ENCODE peak calls at places on chromosomes 1 and 21, in six cellular contexts. C is ovary, Q is tibial artery, S is IMR-90, O is PC-3, X is psoas muscle. Z is an unnamed sample. For H3K4me1, the result is how much of the 10 kb centered on the place peaks cover.

GRCh38 chr21:41750532-41751151 is 16.2 kb downstream of the RIPK4 start:
- DNase-seq in C (no peak), Q (no peak), S (no peak), O (no peak), X (no peak), Z (no peak)

GRCh38 chr1:92502247-92502646 is 15.5 kb upstream of the GFI1 start:
- DNase-seq in C (no peak), Q (no peak), S (peak), O (peak), X (no peak), Z (no peak)

GRCh38 chr1:226223786-226224244 is 351 bp downstream of the MIXL1 start:
- DNase-seq in C (peak), Q (no peak), S (no peak), O (no peak), X (no peak), Z (no peak)

GRCh38 chr1:153617677-153618076 is 1.6 kb upstream of the S100A14 start:
- DNase-seq in C (peak), Q (no peak), S (no peak), O (peak), X (peak), Z (peak)

GRCh38 chr1:4002741-4003140 is 102.7 kb upstream of the C1orf174 start:
- DNase-seq in C (no peak), Q (no peak), S (no peak), O (no peak), X (no peak), Z (no peak)

GRCh38 chr1:228197555-228198147 is 10.2 kb upstream of the OBSCN start:
- DNase-seq in C (peak), Q (no peak), S (no peak), O (no peak), X (no peak), Z (peak)

GRCh38 chr21:29155118-29155932 is 24.9 kb downstream of the MAP3K7CL start:
- DNase-seq in C (peak), Q (peak), S (peak), O (peak), X (peak), Z (peak)

GRCh38 chr1:227753999-227754764 is 18.9 kb downstream of the SNAP47 start:
- DNase-seq in C (peak), Q (no peak), S (peak), O (peak), X (peak), Z (peak)

GRCh38 chr1:151326619-151327222 is 495 bp downstream of the PI4KB start:
- DNase-seq in C (no peak), Q (peak), S (peak), O (peak), X (peak), Z (no peak)

GRCh38 chr21:38669186-38669585 is 136.5 kb upstream of the ETS2 start:
- DNase-seq in C (no peak), Q (no peak), S (peak), O (peak), X (no peak), Z (no peak)

GRCh38 chr1:41713557-41714327 is 205.0 kb downstream of the HIVEP3 start:
- DNase-seq in C (no peak), Q (no peak), S (peak), O (peak), X (no peak), Z (no peak)

GRCh38 chr1:44507490-44508396 is 102.7 kb downstream of the RNF220 start:
- DNase-seq in C (no peak), Q (no peak), S (no peak), O (no peak), X (no peak), Z (no peak)

GRCh38 chr1:247165674-247166073 is 6.1 kb downstream of the ZNF124 start:
- DNase-seq in C (no peak), Q (no peak), S (no peak), O (no peak), X (no peak), Z (no peak)

GRCh38 chr1:93016171-93016570 is 54.9 kb upstream of the DIPK1A start:
- DNase-seq in C (no peak), Q (no peak), S (peak), O (peak), X (no peak), Z (no peak)

GRCh38 chr1:70084314-70084915 is 121.0 kb downstream of the LRRC40 start:
- DNase-seq in C (no peak), Q (no peak), S (peak), O (peak), X (no peak), Z (no peak)

GRCh38 chr1:197918815-197919522 is 1.8 kb downstream of the LHX9 start:
- DNase-seq in C (no peak), Q (no peak), S (no peak), O (no peak), X (no peak), Z (no peak)

GRCh38 chr1:202362212-202362611 is 13.7 kb downstream of the PPP1R12B start:
- DNase-seq in C (no peak), Q (no peak), S (no peak), O (no peak), X (no peak), Z (no peak)

GRCh38 chr1:242639104-242639503 is 114.6 kb upstream of the PLD5 start:
- DNase-seq in C (no peak), Q (no peak), S (no peak), O (no peak), X (no peak), Z (no peak)

GRCh38 chr1:22347854-22348760 is 103.5 kb upstream of the ZBTB40 start:
- DNase-seq in C (no peak), Q (no peak), S (no peak), O (peak), X (no peak), Z (no peak)

GRCh38 chr1:229158317-229159294 is 112.3 kb upstream of the RAB4A start:
- DNase-seq in C (no peak), Q (peak), S (no peak), O (no peak), X (no peak), Z (peak)

GRCh38 chr1:241310451-241310850 is 46.6 kb downstream of the RGS7 start:
- DNase-seq in C (no peak), Q (no peak), S (peak), O (peak), X (no peak), Z (no peak)

GRCh38 chr1:2132222-2133038 is 62.1 kb downstream of the FAAP20 start:
- DNase-seq in C (peak), Q (no peak), S (peak), O (peak), X (peak), Z (peak)
- TF ChIP-seq CTCF in C (peak), Q (peak), S (peak), O (peak), X (peak), Z (peak)

DNA sequence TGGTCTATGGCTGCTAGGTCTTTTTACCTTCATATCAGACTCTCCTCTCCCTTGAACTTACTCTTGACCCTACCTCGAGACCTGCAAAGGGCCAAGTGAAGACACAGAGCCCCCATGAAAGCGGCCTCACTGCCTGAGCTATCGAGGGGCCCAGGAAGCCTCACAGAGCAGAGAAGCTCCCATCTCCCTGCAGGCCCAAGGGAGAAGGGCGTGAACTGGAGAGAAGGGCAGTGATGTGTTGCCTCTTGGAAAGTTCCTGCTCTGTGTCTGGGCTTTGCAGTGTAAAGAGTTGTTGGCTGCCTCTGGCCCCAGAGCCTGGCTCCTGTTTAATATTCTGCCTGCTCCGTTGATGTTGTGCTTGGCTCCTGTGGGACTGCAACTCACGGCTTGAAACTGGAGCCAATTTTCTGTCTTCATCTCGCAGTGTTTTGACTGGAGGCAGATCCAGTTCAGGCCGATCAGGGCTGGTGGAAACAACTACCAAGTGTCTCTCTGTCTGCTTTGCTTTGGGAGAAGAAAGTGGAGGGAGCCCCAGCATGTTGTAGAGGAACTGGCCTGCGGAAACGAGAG is 4.3 kb downstream of the SERTAD4 start:
- DNase-seq in C (peak), Q (peak), S (peak), O (no peak), X (peak), Z (peak)
- H3K4me1 ChIP-seq in C (under half), Q (half or more), S (under half), O (under half), X (under half), Z (half or more)

GRCh38 chr1:116679091-116679827 is 11.7 kb upstream of the IGSF3 start:
- DNase-seq in C (no peak), Q (no peak), S (no peak), O (no peak), X (no peak), Z (no peak)
- TF ChIP-seq CTCF in C (no peak), Q (no peak), S (no peak), O (no peak), X (no peak), Z (no peak)

GRCh38 chr1:32741417-32742131 is 39.0 kb upstream of the SYNC start:
- DNase-seq in C (peak), Q (no peak), S (no peak), O (peak), X (peak), Z (peak)

GRCh38 chr1:32741067-32741416 is 38.5 kb upstream of the SYNC start:
- DNase-seq in C (no peak), Q (no peak), S (no peak), O (no peak), X (no peak), Z (no peak)

GRCh38 chr1:32742956-32743355 is 40.4 kb upstream of the SYNC start:
- DNase-seq in C (no peak), Q (no peak), S (no peak), O (peak), X (no peak), Z (no peak)

GRCh38 chr1:32743380-32744062 is 41.0 kb upstream of the SYNC start:
- DNase-seq in C (no peak), Q (no peak), S (no peak), O (peak), X (no peak), Z (no peak)

GRCh38 chr1:32742132-32742947 is 39.8 kb upstream of the SYNC start:
- DNase-seq in C (peak), Q (no peak), S (no peak), O (peak), X (no peak), Z (no peak)
- H3K4me1 ChIP-seq in C (under half), Q (under half), S (under half), O (under half), X (under half), Z (under half)

GRCh38 chr1:27725374-27726172 is at the start of gene FAM76A:
- DNase-seq in C (peak), Q (peak), S (peak), O (peak), X (peak), Z (peak)
- TF ChIP-seq CTCF in C (peak), Q (peak), S (peak), O (peak), X (peak), Z (peak)

DNA sequence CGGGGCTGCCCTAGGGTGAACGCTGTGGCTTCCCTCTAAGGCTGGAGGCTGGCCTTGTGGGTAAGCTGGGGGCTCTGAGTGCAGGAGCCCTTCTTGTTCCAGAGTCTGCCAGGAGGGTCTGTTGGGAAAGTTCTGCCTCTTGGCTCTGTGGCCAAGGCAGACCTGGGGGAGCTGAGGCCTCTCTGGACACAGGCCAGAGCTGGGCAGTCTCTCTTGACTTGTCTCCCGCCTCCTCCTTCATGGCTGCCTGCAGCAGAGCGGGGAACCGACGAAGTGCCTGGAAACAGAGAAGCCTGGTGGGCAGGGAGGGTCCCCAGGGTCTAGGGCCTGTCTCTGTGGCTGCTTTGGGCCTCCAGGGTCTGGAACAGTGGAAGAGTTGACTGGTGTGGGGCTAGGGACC is 30.3 kb upstream of the PEX10 start:
- DNase-seq in C (no peak), Q (no peak), S (no peak), O (no peak), X (no peak), Z (no peak)
- H3K4me1 ChIP-seq in C (under half), Q (under half), S (under half), O (under half), X (under half), Z (under half)

DNA sequence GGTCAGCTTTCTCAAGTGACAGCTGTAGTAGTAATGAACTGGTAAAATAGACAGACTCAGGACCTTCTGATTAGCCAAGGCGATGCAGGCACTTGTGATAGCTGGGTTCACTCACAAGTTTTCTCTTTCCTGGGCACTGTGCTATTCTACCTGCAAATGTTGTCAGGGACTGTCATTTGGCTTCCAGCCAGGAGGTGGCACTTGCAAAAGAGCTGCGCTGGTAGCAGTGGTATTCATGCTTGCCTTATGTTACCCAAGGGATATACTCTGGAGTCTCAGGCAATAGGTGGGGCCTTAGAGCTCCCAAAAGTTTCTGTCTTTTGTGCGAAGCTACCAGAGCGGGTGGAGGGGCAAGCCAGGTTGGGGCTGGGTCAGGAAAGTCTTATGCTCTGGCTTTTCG is 23.5 kb downstream of the IFI44 start:
- DNase-seq in C (no peak), Q (no peak), S (no peak), O (no peak), X (no peak), Z (no peak)
- TF ChIP-seq CTCF in C (no peak), Q (no peak), S (no peak), O (no peak), X (no peak), Z (no peak)

GRCh38 chr1:18940303-18941020 is 16.0 kb downstream of the IFFO2 start:
- DNase-seq in C (no peak), Q (no peak), S (peak), O (no peak), X (no peak), Z (no peak)
- H3K4me1 ChIP-seq in C (under half), Q (half or more), S (half or more), O (under half), X (under half), Z (half or more)

GRCh38 chr1:11058595-11059165 is 1.1 kb downstream of the SRM start:
- DNase-seq in C (no peak), Q (no peak), S (no peak), O (no peak), X (no peak), Z (no peak)

GRCh38 chr1:11056504-11056903 is 3.3 kb downstream of the SRM start:
- DNase-seq in C (no peak), Q (no peak), S (no peak), O (no peak), X (no peak), Z (no peak)

GRCh38 chr1:11055676-11056075 is 4.1 kb downstream of the SRM start:
- DNase-seq in C (no peak), Q (no peak), S (no peak), O (no peak), X (no peak), Z (no peak)

GRCh38 chr1:11058026-11058425 is 1.8 kb downstream of the SRM start:
- DNase-seq in C (no peak), Q (no peak), S (no peak), O (no peak), X (no peak), Z (no peak)

GRCh38 chr1:11057477-11057876 is 2.3 kb downstream of the SRM start:
- DNase-seq in C (no peak), Q (no peak), S (no peak), O (no peak), X (no peak), Z (no peak)
- TF ChIP-seq CTCF in C (no peak), Q (no peak), S (no peak), O (no peak), X (no peak), Z (no peak)

Z was measured in heart right ventricle.